ENCODE peak calls at places on chromosomes 12 and 14, in ten cellular contexts. G is gastrocnemius medialis, T is RWPE1, A is OCI-LY7, K is left lung, V is fibroblast of the aortic adventitia, X is fibroblast of mammary gland, O is AG09309, S is nephron progenitor cell, F is uterus. I is an unnamed sample.

GRCh38 chr14:36442824-36443241 is 77.2 kb downstream of the NKX2-1 start:
- DNase-seq in G (no peak), T (no peak), A (no peak), K (no peak), V (no peak), X (no peak), O (no peak), S (no peak), F (no peak), I (no peak)

GRCh38 chr12:51884676-51885229 is 3.1 kb upstream of the ANKRD33 start:
- DNase-seq in G (no peak), T (peak; percentile 32), A (no peak), K (no peak), V (no peak), X (peak; percentile 84), O (no peak), S (no peak), F (no peak), I (no peak)

GRCh38 chr12:7645395-7646177 is 20.1 kb downstream of the APOBEC1 start:
- DNase-seq in G (no peak), T (peak; percentile 29), A (peak; percentile 69), K (no peak), V (peak; percentile 51), X (peak; percentile 54), O (peak; percentile 3), S (peak; percentile 48), F (no peak), I (no peak)

GRCh38 chr12:52321433-52321832 is 235 bp upstream of the KRT83 start:
- DNase-seq in G (no peak), T (no peak), A (no peak), K (no peak), V (no peak), X (no peak), O (no peak), S (no peak), F (no peak), I (no peak)

GRCh38 chr12:6165418-6165817 is 34.8 kb upstream of the CD9 start:
- DNase-seq in G (no peak), T (no peak), A (no peak), K (no peak), V (peak; percentile 59), X (peak; percentile 19), O (peak; percentile 44), S (no peak), F (no peak), I (no peak)

GRCh38 chr14:64940336-64940910 is 2.1 kb downstream of the GPX2 start:
- DNase-seq in G (no peak), T (no peak), A (no peak), K (no peak), V (no peak), X (no peak), O (no peak), S (no peak), F (no peak), I (no peak)

GRCh38 chr14:79629891-79630560 is 581.3 kb downstream of the DIO2 start:
- DNase-seq in G (no peak), T (no peak), A (no peak), K (no peak), V (no peak), X (no peak), O (no peak), S (no peak), F (no peak), I (no peak)

GRCh38 chr14:98901511-98902205 is 370.3 kb downstream of the BCL11B start:
- DNase-seq in G (no peak), T (no peak), A (no peak), K (no peak), V (no peak), X (no peak), O (no peak), S (no peak), F (no peak), I (no peak)

GRCh38 chr14:105537580-105538474 is 11.4 kb downstream of the TMEM121 start:
- DNase-seq in G (no peak), T (peak; percentile 73), A (peak; percentile 66), K (no peak), V (no peak), X (no peak), O (no peak), S (peak; percentile 75), F (peak; percentile 53), I (peak; percentile 78)

GRCh38 chr14:65411656-65412188 is 808 bp upstream of the FUT8 start:
- DNase-seq in G (peak; percentile 89), T (peak; percentile 89), A (peak; percentile 89), K (peak; percentile 94), V (peak; percentile 93), X (peak; percentile 91), O (peak; percentile 67), S (peak; percentile 88), F (peak; percentile 91), I (peak; percentile 74)

GRCh38 chr12:91139981-91140659 is 28.8 kb upstream of the LUM start:
- DNase-seq in G (no peak), T (no peak), A (no peak), K (no peak), V (peak; percentile 97), X (peak; percentile 94), O (peak; percentile 95), S (no peak), F (no peak), I (no peak)

GRCh38 chr14:105882626-105883025 is 356.2 kb downstream of the TMEM121 start:
- DNase-seq in G (no peak), T (no peak), A (no peak), K (peak; percentile 13), V (no peak), X (no peak), O (no peak), S (no peak), F (peak; percentile 5), I (no peak)

DNA sequence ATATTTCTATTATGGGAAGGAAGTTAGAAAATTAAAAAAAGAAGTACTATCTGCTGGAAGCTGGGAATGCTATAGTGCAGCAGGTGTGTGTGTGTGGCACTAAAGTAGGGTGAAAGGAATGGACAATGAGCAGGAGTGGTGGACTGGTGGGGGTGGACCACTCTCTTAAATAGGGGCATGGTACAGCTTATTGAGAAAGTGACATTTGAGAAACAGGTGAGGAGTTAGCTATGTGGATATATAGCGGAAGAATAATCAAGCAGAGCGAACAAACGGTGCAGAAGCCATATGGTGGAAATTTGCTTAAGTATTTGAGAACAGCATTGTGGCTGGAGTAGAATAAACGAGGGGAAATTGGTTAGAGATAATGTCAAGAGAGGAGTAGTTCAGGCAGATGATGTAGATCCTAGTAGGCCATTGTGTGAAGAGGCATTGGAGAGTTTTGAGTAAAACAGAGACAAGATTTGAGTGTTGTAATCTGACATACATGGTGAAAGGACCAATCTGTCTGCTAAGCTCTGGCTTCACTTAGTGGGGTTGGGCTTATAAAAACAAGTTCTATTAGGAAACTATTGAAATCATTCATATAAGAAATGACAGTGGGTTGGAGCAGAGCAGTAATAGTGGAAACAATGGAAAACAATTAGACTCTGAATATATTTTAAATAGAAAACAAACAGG is 149.2 kb upstream of the SYT10 start:
- DNase-seq in G (no peak), T (no peak), A (no peak), K (no peak), V (peak; percentile 89), X (no peak), O (no peak), S (no peak), F (no peak), I (no peak)
- TF ChIP-seq CTCF in G (no peak), T (no peak), A (no peak), K (no peak), V (no peak), X (no peak), O (no peak), S (no peak), F (no peak), I (no peak)

DNA sequence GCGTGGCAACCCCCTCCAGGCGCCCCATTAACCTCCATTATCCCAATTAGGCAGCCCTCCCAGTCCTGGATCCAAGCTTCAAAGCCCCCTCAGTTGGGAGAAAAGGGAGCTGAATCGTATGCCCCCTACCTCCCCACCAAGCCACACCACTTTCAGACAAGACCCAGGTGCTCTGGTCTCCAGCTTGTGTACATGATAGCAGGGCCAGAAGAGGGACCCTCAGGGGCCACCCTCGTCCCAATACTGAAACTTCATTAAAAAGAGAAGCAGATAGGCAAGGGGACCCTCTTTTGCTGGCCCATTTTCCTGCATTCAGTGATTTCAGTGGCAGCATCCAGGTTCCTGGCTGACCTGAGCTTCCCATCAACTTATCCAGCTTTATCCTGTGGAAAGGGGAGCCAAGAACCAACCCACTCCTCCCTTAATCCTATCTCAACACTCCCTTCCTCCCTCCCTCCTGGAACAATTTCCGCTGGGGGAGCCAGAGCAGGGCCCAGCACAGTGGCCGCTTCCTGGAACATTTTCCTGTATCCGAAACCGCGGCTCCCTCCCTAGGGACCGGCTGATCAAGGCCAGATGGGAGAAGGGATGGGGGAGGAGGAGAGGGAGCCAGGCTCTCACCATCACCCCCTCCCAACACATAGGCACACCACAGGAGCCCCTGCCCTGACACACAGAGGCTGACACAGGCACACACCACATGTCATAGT is 9.5 kb upstream of the SP7 start:
- DNase-seq in G (no peak), T (no peak), A (no peak), K (no peak), V (peak; percentile 70), X (peak; percentile 80), O (no peak), S (peak; percentile 35), F (peak; percentile 42), I (no peak)
- TF ChIP-seq CTCF in G (no peak), T (peak; percentile 5), A (peak; percentile 51), K (no peak), V (no peak), X (no peak), O (no peak), S (no peak), F (no peak), I (no peak)

DNA sequence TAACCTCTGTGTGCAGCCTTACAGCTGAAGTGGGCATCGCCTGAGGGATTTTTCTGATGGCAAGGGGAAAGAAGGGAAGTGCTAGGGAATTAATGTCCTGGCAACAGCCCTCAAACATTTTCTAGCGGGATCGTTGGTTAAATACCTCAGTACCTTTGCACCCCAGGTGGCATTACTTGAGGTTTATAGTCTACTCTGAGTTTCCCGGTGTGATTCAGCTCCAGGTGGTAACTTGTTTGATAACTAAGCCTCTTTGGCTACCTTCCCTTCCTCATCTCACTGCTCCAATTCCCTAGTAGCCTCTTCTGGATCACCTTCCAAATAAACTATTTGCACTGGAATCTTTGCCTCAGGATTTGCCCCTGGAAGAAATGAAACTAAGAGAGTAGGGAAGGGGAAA is 237.0 kb upstream of the SSTR1 start:
- DNase-seq in G (no peak), T (no peak), A (no peak), K (no peak), V (no peak), X (no peak), O (no peak), S (no peak), F (no peak), I (no peak)
- TF ChIP-seq CTCF in G (no peak), T (no peak), A (no peak), K (no peak), V (no peak), X (no peak), O (no peak), S (no peak), F (no peak), I (no peak)

GRCh38 chr12:32343496-32343895 is 55.9 kb upstream of the FGD4 start:
- DNase-seq in G (no peak), T (no peak), A (no peak), K (no peak), V (no peak), X (no peak), O (no peak), S (no peak), F (no peak), I (no peak)

GRCh38 chr12:32344047-32344446 is 55.3 kb upstream of the FGD4 start:
- DNase-seq in G (no peak), T (no peak), A (peak; percentile 10), K (no peak), V (no peak), X (no peak), O (no peak), S (no peak), F (no peak), I (no peak)
- TF ChIP-seq CTCF in G (no peak), T (no peak), A (peak; percentile 47), K (no peak), V (no peak), X (no peak), O (no peak), S (no peak), F (no peak), I (no peak)

I was measured in activated B cell treated with CpG ODN at 0.5 μM for 24 hours.